ENCODE peak calls at places on chromosomes 1 and 21, in four cellular contexts. K is K562, D is GM12878, O is SK-N-SH. C is an unnamed sample.

GRCh38 chr1:147238925-147239820 is 3.3 kb upstream of the CHD1L start:
- DNase-seq in D (no peak), K (no peak), O (no peak), C (no peak)

GRCh38 chr1:231885209-231885854 is 258.7 kb downstream of the DISC1 start:
- DNase-seq in D (no peak), O (no peak), K (no peak), C (no peak)

GRCh38 chr1:180277476-180278192 is 47.6 kb downstream of the LHX4 start:
- DNase-seq in O (no peak), K (no peak), D (no peak), C (no peak)

GRCh38 chr1:1307908-1308755 is at the start of the genes ACAP3 and PUSL1:
- DNase-seq in K (peak), D (peak), O (peak), C (peak)

GRCh38 chr1:93640656-93641440 is 40.8 kb downstream of the BCAR3 start:
- DNase-seq in O (no peak), D (no peak), K (peak), C (no peak)

GRCh38 chr21:21114456-21114855 is 116.2 kb downstream of the NCAM2 start:
- DNase-seq in O (no peak), D (no peak), K (no peak), C (no peak)

GRCh38 chr21:46429754-46430681 is 28.7 kb upstream of the DIP2A start:
- DNase-seq in O (no peak), K (no peak), D (no peak), C (no peak)

GRCh38 chr1:214400136-214400535 is 119.2 kb downstream of the SMYD2 start:
- DNase-seq in O (no peak), D (no peak), K (no peak), C (no peak)

GRCh38 chr1:199573047-199573446 is 454.5 kb upstream of the NR5A2 start:
- DNase-seq in O (no peak), K (no peak), D (no peak), C (no peak)

GRCh38 chr21:39630827-39631226 is 18.1 kb downstream of the B3GALT5 start:
- DNase-seq in D (no peak), O (no peak), K (no peak), C (no peak)

GRCh38 chr1:223847781-223848345 is 2.1 kb upstream of the TP53BP2 start:
- DNase-seq in K (peak), O (no peak), D (no peak), C (no peak)

GRCh38 chr1:91816055-91816454 is 69.9 kb downstream of the TGFBR3 start:
- DNase-seq in K (no peak), D (no peak), O (no peak), C (no peak)

GRCh38 chr1:28835237-28835650 is 23.3 kb downstream of the OPRD1 start:
- DNase-seq in D (no peak), K (no peak), O (peak), C (no peak)

GRCh38 chr1:65722461-65722860 is 70.2 kb upstream of the PDE4B start:
- DNase-seq in K (no peak), D (no peak), O (no peak), C (no peak)

GRCh38 chr1:182217071-182217470 is 155.6 kb upstream of the ZNF648 start:
- DNase-seq in K (no peak), O (no peak), D (no peak), C (no peak)

GRCh38 chr1:182211364-182211763 is 149.9 kb upstream of the ZNF648 start:
- DNase-seq in D (no peak), K (no peak), O (no peak), C (no peak)

GRCh38 chr1:182210417-182210816 is 148.9 kb upstream of the ZNF648 start:
- DNase-seq in O (no peak), K (no peak), D (no peak), C (no peak)

GRCh38 chr1:182215797-182216196 is 154.3 kb upstream of the ZNF648 start:
- DNase-seq in K (no peak), D (no peak), O (no peak), C (no peak)

DNA sequence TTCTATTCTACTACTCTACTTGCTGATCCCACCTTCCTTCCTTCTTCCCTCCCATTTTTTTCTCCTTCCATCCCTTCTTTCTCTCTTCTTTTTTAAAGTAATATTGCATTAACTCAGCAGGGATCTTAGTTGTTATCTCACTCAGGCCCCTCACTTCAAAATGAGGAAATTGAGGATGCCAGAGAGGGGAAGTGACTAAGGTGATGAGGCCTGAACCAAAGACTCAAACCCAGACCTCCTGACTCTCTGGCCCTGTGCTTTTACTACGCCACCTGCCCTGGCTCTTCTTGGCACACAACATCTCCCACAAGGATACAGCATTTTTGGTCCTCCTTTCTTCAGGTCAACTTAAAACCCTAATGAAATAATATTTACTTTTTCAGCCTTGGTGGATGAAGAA is 151.7 kb upstream of the ZNF648 start:
- DNase-seq in O (no peak), D (no peak), K (no peak), C (no peak)
- TF ChIP-seq FOXM1 in O (no peak), D (no peak), K (no peak), C (no peak)

GRCh38 chr1:217048104-217048707 is 325.0 kb upstream of the ESRRG start:
- DNase-seq in O (peak), D (no peak), K (peak), C (peak)
- TF ChIP-seq FOXM1 in O (no peak), D (no peak), K (no peak), C (no peak)

GRCh38 chr21:23534833-23535232 is 2072.4 kb downstream of the MRPL39 start:
- DNase-seq in K (no peak), D (no peak), O (no peak), C (no peak)
- TF ChIP-seq FOXM1 in K (no peak), D (no peak), O (no peak), C (no peak)

GRCh38 chr1:201137579-201138310 is 10.8 kb upstream of the ASCL5 start:
- DNase-seq in D (no peak), K (no peak), O (no peak), C (no peak)
- TF ChIP-seq FOXM1 in D (no peak), K (no peak), O (no peak), C (no peak)

GRCh38 chr21:9758888-9759287 is 762.5 kb upstream of the TPTE start:
- DNase-seq in D (no peak), K (no peak), O (no peak), C (no peak)
- TF ChIP-seq FOXM1 in D (no peak), K (no peak), O (no peak), C (no peak)

DNA sequence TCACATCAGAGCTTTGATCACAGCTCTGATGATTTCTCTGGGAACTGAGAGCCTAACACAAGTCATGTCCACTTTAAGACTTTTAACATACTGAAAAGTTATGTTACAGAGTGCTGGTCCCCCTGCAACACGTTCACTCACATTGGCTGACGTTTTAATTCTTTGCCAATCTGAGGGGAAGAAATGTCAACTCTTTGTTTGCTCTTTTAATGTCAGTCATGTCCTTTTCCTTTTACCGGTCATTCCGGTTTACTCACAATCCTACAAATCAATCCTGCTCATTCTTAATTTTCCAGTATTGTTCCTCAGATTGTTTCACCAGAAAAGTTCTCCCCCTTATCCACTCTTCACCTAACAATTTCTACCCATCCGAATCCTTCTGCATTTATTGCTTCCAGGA is 953 bp upstream of the CD46 start:
- DNase-seq in O (no peak), D (no peak), K (peak), C (no peak)
- TF ChIP-seq FOXM1 in O (no peak), D (no peak), K (no peak), C (no peak)

DNA sequence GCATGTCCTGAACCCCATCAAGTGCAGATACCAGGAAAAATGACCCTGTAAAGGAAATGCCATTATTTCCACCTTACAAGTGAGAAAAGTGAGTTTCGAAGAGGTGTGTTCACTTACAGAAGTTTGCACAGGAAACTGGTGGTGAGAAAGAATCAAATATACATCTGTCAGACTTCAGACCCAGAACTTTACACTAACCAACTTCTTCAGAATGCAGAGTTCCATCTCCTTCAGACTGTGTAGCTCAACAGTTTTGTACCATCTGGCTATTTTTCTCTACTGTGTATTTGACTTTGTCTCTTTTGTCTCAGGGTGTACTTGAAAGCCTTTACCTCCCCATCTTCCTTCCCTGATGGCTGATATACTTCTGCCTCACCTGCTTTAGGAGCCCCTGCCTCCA is 247.7 kb downstream of the FGGY start:
- DNase-seq in D (no peak), O (no peak), K (no peak), C (no peak)
- TF ChIP-seq FOXM1 in D (no peak), O (no peak), K (no peak), C (no peak)

DNA sequence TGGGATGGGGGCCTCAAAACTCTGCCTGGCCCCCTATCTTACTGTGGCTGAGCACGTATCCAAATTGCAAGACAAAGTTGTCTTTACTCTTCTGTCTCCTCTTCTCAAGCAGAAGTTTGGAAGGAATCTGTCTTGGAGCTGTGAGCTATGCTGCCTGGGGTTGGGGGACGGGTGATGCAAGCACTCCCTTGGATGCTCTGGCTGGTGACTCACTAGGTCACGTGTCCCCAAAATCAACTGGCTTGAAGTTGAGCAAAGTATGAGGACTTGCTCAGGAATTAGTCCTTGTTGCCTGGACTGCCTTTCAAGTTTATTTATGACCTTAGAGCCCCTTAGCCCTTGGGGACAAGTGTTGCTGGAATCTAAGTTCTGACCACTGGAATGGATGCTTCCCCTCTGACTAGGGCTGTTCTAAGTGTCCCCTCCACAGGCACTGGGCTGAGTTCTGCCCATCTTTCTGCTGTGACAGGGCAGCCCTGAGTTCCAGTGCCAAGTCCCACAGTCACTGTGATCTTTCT is 269.5 kb downstream of the HHAT start:
- DNase-seq in O (no peak), D (no peak), K (peak), C (no peak)
- TF ChIP-seq FOXM1 in O (peak), D (no peak), K (no peak), C (no peak)